ENCODE peak calls at places on chromosomes 12 and 14, in four cellular contexts. F is HCEC 1CT, R is left ventricle myocardium inferior, O is HT-29. Z is an unnamed sample.

GRCh38 chr14:76467843-76468242 is 91.9 kb downstream of the ESRRB start:
- DNase-seq in F (no peak), R (no peak), O (no peak), Z (no peak)

GRCh38 chr14:106460916-106461315 is 934.5 kb downstream of the TMEM121 start:
- DNase-seq in F (no peak), R (no peak), O (no peak), Z (no peak)

GRCh38 chr12:100472325-100472724 is 1.3 kb upstream of the NR1H4 start:
- DNase-seq in F (no peak), R (no peak), O (no peak), Z (no peak)

GRCh38 chr12:105467710-105468366 is 137.3 kb downstream of the C12orf75 start:
- DNase-seq in F (no peak), R (no peak), O (no peak), Z (no peak)

GRCh38 chr14:91367173-91368171 is 50.1 kb downstream of the CCDC88C start:
- DNase-seq in F (no peak), R (no peak), O (peak), Z (no peak)

GRCh38 chr12:120879102-120879501 is 25.1 kb downstream of the SPPL3 start:
- DNase-seq in F (no peak), R (no peak), O (no peak), Z (no peak)

GRCh38 chr12:6462234-6462995 is 8.1 kb downstream of the VAMP1 start:
- DNase-seq in F (no peak), R (no peak), O (no peak), Z (no peak)

GRCh38 chr12:15322164-15323054 is at the start of gene PTPRO:
- DNase-seq in F (peak), R (no peak), O (no peak), Z (peak)

GRCh38 chr14:80959448-80960006 is 4.1 kb downstream of the TSHR start:
- DNase-seq in F (no peak), R (no peak), O (no peak), Z (peak)

GRCh38 chr14:99288948-99289347 is 17.0 kb upstream of the BCL11B start:
- DNase-seq in F (no peak), R (no peak), O (no peak), Z (no peak)

GRCh38 chr12:4025420-4026358 is 152.5 kb upstream of the PARP11 start:
- DNase-seq in F (no peak), R (no peak), O (no peak), Z (no peak)

Z was measured in LHCN-M2.